ENCODE peak calls at places on chromosomes 1 and 21, in four cellular contexts. P, S, H and Z are unnamed samples.

GRCh38 chr1:64983110-64983509 is 16.8 kb upstream of the JAK1 start:
- DNase-seq in P (no peak), H (no peak), S (no peak), Z (peak)

GRCh38 chr1:9375912-9376311 is 83.2 kb downstream of the SPSB1 start:
- DNase-seq in S (no peak), P (no peak), H (no peak), Z (no peak)

GRCh38 chr1:53344921-53345838 is 17.3 kb upstream of the LRP8 start:
- DNase-seq in S (no peak), P (peak), H (no peak), Z (no peak)

GRCh38 chr1:199226163-199226562 is 587.3 kb downstream of the PTPRC start:
- DNase-seq in S (no peak), H (no peak), P (no peak), Z (no peak)

GRCh38 chr1:109134423-109134822 is 20.5 kb downstream of the ELAPOR1 start:
- DNase-seq in S (no peak), P (no peak), H (no peak), Z (no peak)

GRCh38 chr1:42983675-42984074 is 25.0 kb upstream of the SLC2A1 start:
- DNase-seq in P (no peak), H (no peak), S (no peak), Z (no peak)

GRCh38 chr1:188817814-188818213 is 1659.8 kb downstream of the BRINP3 start:
- DNase-seq in H (no peak), P (no peak), S (no peak), Z (no peak)

GRCh38 chr1:7550261-7550850 is 220.7 kb upstream of the VAMP3 start:
- DNase-seq in P (no peak), S (no peak), H (no peak), Z (no peak)

GRCh38 chr1:235105051-235106043 is 23.3 kb downstream of the TOMM20 start:
- DNase-seq in S (no peak), H (no peak), P (no peak), Z (no peak)

GRCh38 chr1:203517426-203517974 is 23.5 kb downstream of the OPTC start:
- DNase-seq in H (no peak), P (no peak), S (no peak), Z (no peak)

GRCh38 chr1:54463259-54464030 is 57.3 kb upstream of the SSBP3 start:
- DNase-seq in H (peak), S (no peak), P (no peak), Z (no peak)

GRCh38 chr1:67250051-67250653 is 57.5 kb upstream of the IL12RB2 start:
- DNase-seq in H (no peak), S (no peak), P (no peak), Z (no peak)

GRCh38 chr1:183804382-183804781 is 538 bp upstream of the RGL1 start:
- DNase-seq in P (no peak), H (no peak), S (no peak), Z (no peak)

GRCh38 chr1:59504281-59504680 is 207.4 kb downstream of the FGGY start:
- DNase-seq in S (no peak), P (no peak), H (no peak), Z (no peak)

GRCh38 chr1:239811211-239811902 is 280.3 kb upstream of the FMN2 start:
- DNase-seq in H (no peak), P (no peak), S (peak), Z (no peak)

GRCh38 chr1:9766759-9767442 is 56.9 kb downstream of the CLSTN1 start:
- DNase-seq in P (no peak), S (no peak), H (no peak), Z (no peak)

GRCh38 chr1:76576876-76577817 is 290.1 kb upstream of the ST6GALNAC5 start:
- DNase-seq in S (no peak), P (no peak), H (no peak), Z (no peak)

GRCh38 chr1:201212056-201212455 is 21.4 kb downstream of the IGFN1 start:
- DNase-seq in H (no peak), S (no peak), P (no peak), Z (no peak)

GRCh38 chr1:185317886-185318310 is 855 bp upstream of the IVNS1ABP start:
- DNase-seq in S (peak), H (peak), P (no peak), Z (peak)

GRCh38 chr1:30860320-30860652 is 48.3 kb downstream of the SDC3 start:
- DNase-seq in H (no peak), P (no peak), S (no peak), Z (no peak)

GRCh38 chr1:1092890-1093609 is 18.9 kb upstream of the RNF223 start:
- DNase-seq in S (no peak), P (peak), H (no peak), Z (no peak)

GRCh38 chr1:95012389-95012788 is 60.4 kb downstream of the ALG14 start:
- DNase-seq in P (no peak), H (no peak), S (no peak), Z (no peak)

GRCh38 chr1:100622037-100622436 is 84.1 kb downstream of the GPR88 start:
- DNase-seq in S (no peak), H (no peak), P (no peak), Z (no peak)

GRCh38 chr1:211735208-211736170 is 60.1 kb upstream of the NEK2 start:
- DNase-seq in P (no peak), H (peak), S (no peak), Z (peak)

GRCh38 chr1:28982198-28982597 is 67.8 kb downstream of the EPB41 start:
- DNase-seq in P (no peak), S (no peak), H (no peak), Z (no peak)

GRCh38 chr21:43968410-43969114 is 43.5 kb upstream of the TRAPPC10 start:
- DNase-seq in S (no peak), P (no peak), H (no peak), Z (no peak)

GRCh38 chr1:103190746-103191145 is 82.4 kb upstream of the COL11A1 start:
- DNase-seq in P (no peak), S (no peak), H (no peak), Z (no peak)

GRCh38 chr21:38914531-38915385 is 109.0 kb downstream of the ETS2 start:
- DNase-seq in S (no peak), P (no peak), H (no peak), Z (no peak)

GRCh38 chr21:46079357-46080170 is 18.3 kb upstream of the COL6A2 start:
- DNase-seq in P (peak), S (no peak), H (no peak), Z (no peak)

GRCh38 chr1:32071758-32072621 is 749 bp upstream of the TMEM39B start:
- DNase-seq in P (no peak), H (no peak), S (no peak), Z (no peak)

GRCh38 chr1:88549536-88549935 is 134.5 kb upstream of the PKN2 start:
- DNase-seq in H (no peak), P (no peak), S (no peak), Z (no peak)

GRCh38 chr1:24874056-24874455 is 56.0 kb downstream of the RUNX3 start:
- DNase-seq in P (no peak), H (no peak), S (no peak), Z (no peak)

GRCh38 chr1:174150499-174150898 is 8.8 kb upstream of the RABGAP1L start:
- DNase-seq in S (no peak), H (no peak), P (no peak), Z (no peak)

GRCh38 chr1:174152424-174152823 is 6.9 kb upstream of the RABGAP1L start:
- DNase-seq in S (no peak), H (no peak), P (no peak), Z (no peak)

GRCh38 chr1:174153085-174153824 is 6.1 kb upstream of the RABGAP1L start:
- DNase-seq in S (no peak), H (no peak), P (no peak), Z (no peak)

GRCh38 chr1:174153825-174154107 is 5.6 kb upstream of the RABGAP1L start:
- DNase-seq in S (no peak), H (no peak), P (no peak), Z (no peak)

GRCh38 chr1:174149216-174149615 is 10.1 kb upstream of the RABGAP1L start:
- DNase-seq in P (no peak), H (no peak), S (no peak), Z (no peak)
- TF ChIP-seq CTCF in P (no peak), H (no peak), S (no peak), Z (no peak)

GRCh38 chr21:36756527-36756926 is 57.6 kb downstream of the SIM2 start:
- DNase-seq in S (no peak), H (no peak), P (no peak), Z (no peak)

GRCh38 chr21:36757246-36757645 is 58.3 kb downstream of the SIM2 start:
- DNase-seq in H (no peak), P (no peak), S (no peak), Z (no peak)

GRCh38 chr21:36753556-36753955 is 54.6 kb downstream of the SIM2 start:
- DNase-seq in H (no peak), P (no peak), S (no peak), Z (no peak)

GRCh38 chr21:36751383-36751782 is 52.5 kb downstream of the SIM2 start:
- DNase-seq in S (no peak), P (no peak), H (no peak), Z (no peak)

GRCh38 chr21:36754241-36754881 is 55.4 kb downstream of the SIM2 start:
- DNase-seq in S (no peak), H (no peak), P (no peak), Z (no peak)
- TF ChIP-seq CTCF in S (no peak), H (no peak), P (no peak), Z (no peak)

DNA sequence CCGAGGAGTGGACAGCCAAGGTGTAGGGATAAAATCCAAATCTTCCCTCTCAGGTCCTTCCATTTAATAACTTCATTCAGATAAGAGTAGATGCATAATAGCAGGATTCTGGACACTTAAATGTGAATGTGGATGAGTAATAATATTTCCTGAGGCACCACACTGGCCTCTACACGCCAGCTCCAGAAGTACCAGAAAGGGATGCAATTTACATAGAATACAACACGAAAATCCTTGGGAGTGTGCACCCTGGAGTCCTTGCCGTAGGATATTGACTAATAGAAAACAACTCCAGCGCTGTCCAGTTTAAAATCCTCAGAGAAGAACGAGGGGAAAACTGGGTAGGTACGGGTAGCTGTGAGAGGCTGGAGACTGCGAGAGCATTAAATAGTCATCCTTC is 6.9 kb downstream of the PLXNA2 start:
- DNase-seq in P (no peak), H (no peak), S (no peak), Z (no peak)
- TF ChIP-seq CTCF in P (no peak), H (no peak), S (no peak), Z (no peak)

DNA sequence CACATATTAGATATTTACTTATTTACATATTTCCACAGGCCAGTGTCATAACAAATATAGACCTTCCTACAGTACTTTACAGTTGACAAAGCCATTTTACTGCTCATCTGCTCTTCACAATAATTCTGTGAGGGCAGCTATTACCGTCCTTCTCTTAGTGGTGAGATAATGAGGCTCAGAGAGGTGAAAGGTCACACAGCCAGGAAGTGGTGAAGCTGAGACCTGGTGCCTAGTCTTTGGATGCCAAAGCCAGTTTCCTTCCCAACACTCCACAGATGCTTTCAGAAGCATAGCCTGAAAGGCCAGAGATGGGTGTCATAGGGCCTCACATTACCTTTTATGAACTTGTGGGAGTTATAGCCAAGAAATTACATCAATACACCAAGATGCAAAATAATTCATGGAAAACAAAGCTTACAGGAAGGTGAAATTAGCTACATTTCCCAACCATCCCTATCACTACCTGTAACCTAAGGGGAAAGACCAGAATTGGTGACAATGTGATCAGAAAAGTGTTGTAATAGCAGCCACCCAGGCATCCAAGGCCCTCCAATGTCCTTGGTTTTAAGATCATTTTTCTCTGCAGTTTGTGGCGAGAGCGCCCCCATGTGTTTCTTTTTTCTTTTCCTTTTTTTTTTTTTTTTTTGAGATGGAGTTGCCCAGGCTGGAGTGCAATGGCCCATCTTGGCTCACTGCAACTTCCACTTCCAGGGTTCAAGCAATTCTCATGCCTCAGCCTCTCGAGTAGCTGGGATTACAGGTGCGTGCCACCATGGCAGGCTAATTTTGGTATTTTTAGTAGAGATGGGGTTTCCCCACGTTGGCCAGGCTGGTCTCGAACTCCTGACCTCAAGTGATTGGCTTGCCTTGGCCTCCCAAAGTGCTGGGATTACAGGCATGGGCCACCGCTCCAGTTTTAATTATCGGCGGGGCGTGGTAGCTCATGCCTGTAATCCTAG is 26.5 kb upstream of the RPL11 start:
- DNase-seq in P (no peak), H (peak), S (no peak), Z (no peak)
- TF ChIP-seq CTCF in P (peak), H (peak), S (no peak), Z (no peak)